ENCODE peak calls at places on chromosome 2, in seven cellular contexts. One of them, this sample, is unnamed. For H3K4me1 and H3K9me3, the result is how much of the 10 kb centered on the place peaks cover.

GRCh38 chr2:121175326-121175725 is 109.7 kb downstream of the TFCP2L1 start:
- DNase-seq in DND-41: no peak
- DNase-seq in astrocyte: no peak
- DNase-seq in psoas muscle: no peak
- DNase-seq in lung: no peak
- DNase-seq in breast epithelium: no peak
- DNase-seq in spleen: no peak
- DNase-seq in this sample: no peak

GRCh38 chr2:201972621-201973255 is 60.9 kb upstream of the FZD7 start:
- DNase-seq in psoas muscle: no peak
- DNase-seq in DND-41: no peak
- DNase-seq in lung: no peak
- DNase-seq in astrocyte: no peak
- DNase-seq in spleen: no peak
- DNase-seq in breast epithelium: no peak
- DNase-seq in this sample: no peak

GRCh38 chr2:160918909-160919503 is 241.2 kb upstream of the TANK start:
- DNase-seq in astrocyte: no peak
- DNase-seq in psoas muscle: peak
- DNase-seq in lung: peak
- DNase-seq in spleen: peak
- DNase-seq in breast epithelium: peak
- DNase-seq in DND-41: peak
- DNase-seq in this sample: peak

GRCh38 chr2:48844418-48845155 is 89.1 kb upstream of the LHCGR start:
- DNase-seq in DND-41: no peak
- DNase-seq in lung: no peak
- DNase-seq in psoas muscle: no peak
- DNase-seq in spleen: no peak
- DNase-seq in breast epithelium: no peak
- DNase-seq in astrocyte: peak
- DNase-seq in this sample: no peak

GRCh38 chr2:148483675-148484074 is 160.9 kb upstream of the EPC2 start:
- DNase-seq in psoas muscle: no peak
- DNase-seq in spleen: no peak
- DNase-seq in lung: no peak
- DNase-seq in DND-41: no peak
- DNase-seq in astrocyte: peak
- DNase-seq in breast epithelium: no peak
- DNase-seq in this sample: no peak

GRCh38 chr2:165892541-165892940 is 61.0 kb downstream of the TTC21B start:
- DNase-seq in breast epithelium: no peak
- DNase-seq in psoas muscle: no peak
- DNase-seq in DND-41: no peak
- DNase-seq in lung: no peak
- DNase-seq in spleen: no peak
- DNase-seq in astrocyte: no peak
- DNase-seq in this sample: no peak

GRCh38 chr2:32464441-32464840 is 107.6 kb downstream of the BIRC6 start:
- DNase-seq in astrocyte: peak
- DNase-seq in psoas muscle: no peak
- DNase-seq in lung: no peak
- DNase-seq in spleen: no peak
- DNase-seq in breast epithelium: no peak
- DNase-seq in DND-41: no peak
- DNase-seq in this sample: no peak

GRCh38 chr2:161771148-161771547 is 146.9 kb downstream of the SLC4A10 start:
- DNase-seq in psoas muscle: no peak
- DNase-seq in DND-41: no peak
- DNase-seq in lung: no peak
- DNase-seq in breast epithelium: no peak
- DNase-seq in astrocyte: no peak
- DNase-seq in spleen: no peak
- DNase-seq in this sample: no peak

GRCh38 chr2:105451571-105452140 is 52.8 kb upstream of the FHL2 start:
- DNase-seq in psoas muscle: no peak
- DNase-seq in breast epithelium: no peak
- DNase-seq in DND-41: no peak
- DNase-seq in lung: no peak
- DNase-seq in astrocyte: no peak
- DNase-seq in spleen: no peak
- DNase-seq in this sample: no peak

GRCh38 chr2:162890690-162891311 is 52.2 kb upstream of the KCNH7 start:
- DNase-seq in lung: no peak
- DNase-seq in spleen: no peak
- DNase-seq in breast epithelium: no peak
- DNase-seq in DND-41: peak
- DNase-seq in astrocyte: peak
- DNase-seq in psoas muscle: no peak
- DNase-seq in this sample: no peak

GRCh38 chr2:215579809-215580208 is 143.9 kb upstream of the FN1 start:
- DNase-seq in DND-41: no peak
- DNase-seq in psoas muscle: no peak
- DNase-seq in astrocyte: peak
- DNase-seq in lung: no peak
- DNase-seq in spleen: no peak
- DNase-seq in breast epithelium: no peak
- DNase-seq in this sample: no peak

GRCh38 chr2:219497495-219498279 is 1.0 kb upstream of the GMPPA start:
- DNase-seq in spleen: peak
- DNase-seq in breast epithelium: peak
- DNase-seq in psoas muscle: peak
- DNase-seq in astrocyte: peak
- DNase-seq in DND-41: peak
- DNase-seq in lung: peak
- DNase-seq in this sample: no peak

GRCh38 chr2:128026422-128027277 is 1.2 kb downstream of the SAP130 start:
- DNase-seq in DND-41: no peak
- DNase-seq in psoas muscle: no peak
- DNase-seq in lung: peak
- DNase-seq in spleen: no peak
- DNase-seq in astrocyte: peak
- DNase-seq in breast epithelium: no peak
- DNase-seq in this sample: no peak

GRCh38 chr2:146748046-146748445 is 1096.8 kb upstream of the ACVR2A start:
- DNase-seq in DND-41: no peak
- DNase-seq in spleen: no peak
- DNase-seq in astrocyte: no peak
- DNase-seq in breast epithelium: no peak
- DNase-seq in lung: no peak
- DNase-seq in psoas muscle: no peak
- DNase-seq in this sample: no peak

GRCh38 chr2:95031076-95031725 is 5.7 kb downstream of the MAL start:
- DNase-seq in psoas muscle: no peak
- DNase-seq in spleen: no peak
- DNase-seq in lung: no peak
- DNase-seq in astrocyte: no peak
- DNase-seq in breast epithelium: no peak
- DNase-seq in DND-41: no peak
- DNase-seq in this sample: no peak

DNA sequence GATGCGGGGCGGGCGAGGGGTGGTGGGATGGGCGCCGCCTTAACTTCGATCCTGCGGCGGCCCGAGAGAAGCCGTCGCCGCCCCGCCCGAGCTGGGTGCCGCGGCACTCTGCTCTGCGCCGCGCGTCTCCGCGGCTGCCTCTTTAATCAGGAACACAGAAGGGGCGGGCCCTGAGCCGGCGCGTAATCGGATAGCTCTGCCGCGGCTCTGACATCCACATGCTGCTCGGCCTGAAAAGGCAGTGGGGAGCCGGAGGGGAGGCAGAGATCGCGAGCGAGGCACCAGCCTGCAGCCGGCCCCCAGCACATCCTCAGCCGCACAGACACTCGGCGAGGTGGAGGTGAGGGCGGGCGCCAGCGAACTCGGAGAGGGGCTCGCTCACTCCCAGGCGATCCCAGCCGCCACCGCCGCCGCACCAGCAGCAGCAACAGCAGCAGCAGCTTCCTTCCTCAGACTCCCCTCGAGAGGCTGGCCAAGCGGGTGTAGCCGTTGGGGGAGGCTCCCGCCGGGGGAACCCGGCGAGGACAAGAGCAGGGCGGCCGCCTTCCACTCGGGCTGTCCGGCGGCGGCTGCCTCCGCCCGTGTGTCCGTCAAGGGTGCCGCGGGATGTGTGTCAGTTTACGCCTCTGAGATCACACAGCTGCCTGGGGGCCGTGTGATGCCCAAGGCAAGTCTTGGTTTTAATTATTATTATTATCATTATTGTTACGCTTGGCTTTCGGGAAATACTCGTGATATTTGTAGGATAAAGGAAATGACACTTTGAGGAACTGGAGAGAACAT is at the start of gene NRP2:
- DNase-seq in breast epithelium: no peak
- DNase-seq in DND-41: no peak
- DNase-seq in spleen: peak
- DNase-seq in lung: peak
- DNase-seq in psoas muscle: peak
- DNase-seq in astrocyte: peak
- DNase-seq in this sample: peak
- H3K27ac ChIP-seq in breast epithelium: peak
- H3K27ac ChIP-seq in DND-41: no peak
- H3K27ac ChIP-seq in spleen: peak
- H3K27ac ChIP-seq in lung: peak
- H3K27ac ChIP-seq in psoas muscle: peak
- H3K27ac ChIP-seq in astrocyte: peak
- H3K27ac ChIP-seq in this sample: no peak

GRCh38 chr2:68765739-68766377 is 31.2 kb downstream of the ARHGAP25 start:
- DNase-seq in breast epithelium: no peak
- DNase-seq in DND-41: no peak
- DNase-seq in astrocyte: peak
- DNase-seq in spleen: no peak
- DNase-seq in psoas muscle: no peak
- DNase-seq in lung: no peak
- DNase-seq in this sample: no peak

GRCh38 chr2:68764041-68764780 is 29.6 kb downstream of the ARHGAP25 start:
- DNase-seq in lung: no peak
- DNase-seq in DND-41: no peak
- DNase-seq in psoas muscle: no peak
- DNase-seq in astrocyte: peak
- DNase-seq in spleen: no peak
- DNase-seq in breast epithelium: no peak
- DNase-seq in this sample: no peak

GRCh38 chr2:68764781-68765385 is 30.3 kb downstream of the ARHGAP25 start:
- DNase-seq in spleen: no peak
- DNase-seq in astrocyte: peak
- DNase-seq in lung: no peak
- DNase-seq in breast epithelium: no peak
- DNase-seq in DND-41: no peak
- DNase-seq in psoas muscle: no peak
- DNase-seq in this sample: no peak

GRCh38 chr2:68762665-68763064 is 28.1 kb downstream of the ARHGAP25 start:
- DNase-seq in spleen: no peak
- DNase-seq in lung: no peak
- DNase-seq in astrocyte: peak
- DNase-seq in psoas muscle: no peak
- DNase-seq in DND-41: no peak
- DNase-seq in breast epithelium: no peak
- DNase-seq in this sample: no peak

DNA sequence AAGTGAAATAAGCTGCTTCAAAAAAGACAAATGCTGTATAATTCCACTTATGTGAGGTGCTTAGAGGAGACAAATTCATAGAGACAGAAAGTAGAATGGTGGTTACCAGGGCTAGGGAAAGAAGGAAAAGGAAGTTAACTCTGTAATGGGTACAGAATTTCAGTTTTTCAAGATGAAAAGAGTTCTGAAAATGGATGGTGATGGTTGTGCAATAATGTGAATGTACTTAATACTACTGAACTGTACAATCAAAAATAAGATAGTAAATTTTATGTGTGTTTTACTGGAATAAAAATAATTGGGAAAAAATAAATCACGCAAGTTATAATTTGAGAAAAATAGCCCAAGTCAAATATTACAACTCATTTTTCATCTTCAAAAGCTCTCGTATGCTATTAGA is 27.5 kb downstream of the ARHGAP25 start:
- DNase-seq in DND-41: no peak
- DNase-seq in psoas muscle: no peak
- DNase-seq in spleen: no peak
- DNase-seq in breast epithelium: no peak
- DNase-seq in lung: no peak
- DNase-seq in astrocyte: no peak
- DNase-seq in this sample: no peak
- H3K4me1 ChIP-seq in DND-41: half or more
- H3K4me1 ChIP-seq in psoas muscle: under half
- H3K4me1 ChIP-seq in spleen: half or more
- H3K4me1 ChIP-seq in breast epithelium: under half
- H3K4me1 ChIP-seq in lung: under half
- H3K4me1 ChIP-seq in astrocyte: under half
- H3K4me1 ChIP-seq in this sample: half or more

GRCh38 chr2:227394403-227394802 is 6.7 kb upstream of the SCYGR1 start:
- DNase-seq in spleen: no peak
- DNase-seq in breast epithelium: no peak
- DNase-seq in lung: no peak
- DNase-seq in astrocyte: no peak
- DNase-seq in psoas muscle: no peak
- DNase-seq in DND-41: no peak
- DNase-seq in this sample: no peak

GRCh38 chr2:227397562-227397961 is 9.8 kb upstream of the SCYGR1 start:
- DNase-seq in lung: no peak
- DNase-seq in psoas muscle: no peak
- DNase-seq in spleen: no peak
- DNase-seq in breast epithelium: no peak
- DNase-seq in DND-41: no peak
- DNase-seq in astrocyte: no peak
- DNase-seq in this sample: no peak

GRCh38 chr2:227390468-227391256 is 2.9 kb upstream of the SCYGR1 start:
- DNase-seq in astrocyte: no peak
- DNase-seq in breast epithelium: no peak
- DNase-seq in psoas muscle: no peak
- DNase-seq in spleen: no peak
- DNase-seq in lung: no peak
- DNase-seq in DND-41: no peak
- DNase-seq in this sample: no peak

GRCh38 chr2:227398684-227399398 is 11.1 kb upstream of the SCYGR1 start:
- DNase-seq in DND-41: no peak
- DNase-seq in psoas muscle: no peak
- DNase-seq in spleen: no peak
- DNase-seq in lung: no peak
- DNase-seq in astrocyte: no peak
- DNase-seq in breast epithelium: no peak
- DNase-seq in this sample: no peak

GRCh38 chr2:227395556-227395955 is 7.8 kb upstream of the SCYGR1 start:
- DNase-seq in DND-41: no peak
- DNase-seq in spleen: no peak
- DNase-seq in breast epithelium: no peak
- DNase-seq in psoas muscle: no peak
- DNase-seq in lung: no peak
- DNase-seq in astrocyte: no peak
- DNase-seq in this sample: no peak
- H3K9me3 ChIP-seq in DND-41: under half
- H3K9me3 ChIP-seq in spleen: under half
- H3K9me3 ChIP-seq in breast epithelium: under half
- H3K9me3 ChIP-seq in psoas muscle: under half
- H3K9me3 ChIP-seq in lung: under half
- H3K9me3 ChIP-seq in astrocyte: under half
- H3K9me3 ChIP-seq in this sample: under half

DNA sequence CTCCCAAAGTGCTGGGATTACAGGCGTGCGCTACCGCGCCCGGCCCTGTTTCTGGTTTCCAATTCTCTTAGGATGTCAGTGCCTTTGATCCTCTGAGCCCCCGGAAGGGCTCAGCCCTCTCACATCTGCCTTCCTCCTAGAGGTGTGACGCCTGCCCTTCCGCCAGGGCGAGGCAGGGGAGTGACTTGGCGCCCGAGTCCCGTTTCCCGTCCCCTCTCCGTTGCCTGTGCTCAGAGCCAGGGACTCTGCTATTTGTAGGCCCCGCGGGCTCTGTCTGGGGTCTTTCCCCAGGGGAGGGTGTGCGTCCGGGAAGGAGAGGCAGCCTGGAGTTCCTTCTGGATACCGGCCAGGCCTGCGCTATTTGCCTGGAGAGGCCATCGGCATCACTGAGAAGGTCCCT is 103.8 kb upstream of the TAF1B start:
- DNase-seq in spleen: peak
- DNase-seq in breast epithelium: no peak
- DNase-seq in psoas muscle: peak
- DNase-seq in astrocyte: no peak
- DNase-seq in DND-41: peak
- DNase-seq in lung: no peak
- DNase-seq in this sample: no peak
- H3K27ac ChIP-seq in spleen: peak
- H3K27ac ChIP-seq in breast epithelium: peak
- H3K27ac ChIP-seq in psoas muscle: peak
- H3K27ac ChIP-seq in astrocyte: no peak
- H3K27ac ChIP-seq in DND-41: no peak
- H3K27ac ChIP-seq in lung: peak
- H3K27ac ChIP-seq in this sample: peak